ENCODE peak calls at places on chromosome 6, in seven cellular contexts. I, O, X, J, T, Z and Y are unnamed samples.

GRCh38 chr6:25576920-25577319 is 75.1 kb upstream of the SCGN start:
- DNase-seq in Z (no peak), O (no peak), T (no peak), J (no peak), X (no peak), I (no peak), Y (no peak)

GRCh38 chr6:27890351-27891299 is 21.6 kb downstream of the OR2B2 start:
- DNase-seq in O (no peak), J (peak), I (peak), Z (no peak), T (peak), X (no peak), Y (peak)

GRCh38 chr6:34237722-34238506 is 1.2 kb downstream of the HMGA1 start:
- DNase-seq in T (peak), Z (peak), X (peak), O (peak), I (no peak), J (no peak), Y (no peak)

GRCh38 chr6:33410711-33411631 is at the start of gene PHF1:
- DNase-seq in X (peak), O (peak), Z (no peak), J (peak), I (peak), T (peak), Y (peak)

GRCh38 chr6:121135425-121135824 is 198.9 kb downstream of the TBC1D32 start:
- DNase-seq in X (no peak), O (no peak), T (no peak), Z (no peak), J (no peak), I (no peak), Y (no peak)

GRCh38 chr6:11685411-11686093 is 93.1 kb downstream of the ADTRP start:
- DNase-seq in J (peak), O (no peak), T (no peak), I (peak), Z (no peak), X (no peak), Y (peak)

GRCh38 chr6:83708970-83709747 is at the start of gene SNAP91:
- DNase-seq in Z (peak), J (no peak), X (peak), O (peak), I (no peak), T (peak), Y (no peak)

GRCh38 chr6:75306074-75306473 is 21.5 kb upstream of the TMEM30A start:
- DNase-seq in T (no peak), J (no peak), X (no peak), I (no peak), Z (no peak), O (no peak), Y (no peak)

GRCh38 chr6:20227350-20227749 is 15.1 kb upstream of the MBOAT1 start:
- DNase-seq in J (no peak), O (no peak), I (no peak), Z (no peak), X (no peak), T (no peak), Y (no peak)

GRCh38 chr6:56699066-56699654 is 56.5 kb upstream of the DST start:
- DNase-seq in Z (peak), O (peak), X (no peak), I (no peak), J (peak), T (no peak), Y (peak)

GRCh38 chr6:11806561-11807317 is 28.1 kb upstream of the ADTRP start:
- DNase-seq in Z (no peak), I (no peak), X (no peak), J (no peak), O (no peak), T (no peak), Y (no peak)

GRCh38 chr6:35139924-35140524 is 1.1 kb downstream of the TCP11 start:
- DNase-seq in Z (peak), T (no peak), I (peak), O (peak), X (peak), J (peak), Y (peak)

GRCh38 chr6:5723905-5724691 is 282.6 kb downstream of the NRN1 start:
- DNase-seq in O (no peak), J (no peak), X (no peak), Z (no peak), I (no peak), T (no peak), Y (no peak)

GRCh38 chr6:106972500-106972899 is 2.0 kb downstream of the CD24 start:
- DNase-seq in I (no peak), O (peak), J (no peak), Z (peak), X (no peak), T (no peak), Y (no peak)

GRCh38 chr6:13604135-13604534 is 11.0 kb upstream of the NOL7 start:
- DNase-seq in O (no peak), J (no peak), X (no peak), I (no peak), T (no peak), Z (no peak), Y (no peak)

GRCh38 chr6:4362306-4362705 is 226.9 kb upstream of the ECI2 start:
- DNase-seq in T (no peak), O (no peak), Z (no peak), I (no peak), X (no peak), J (no peak), Y (no peak)

GRCh38 chr6:38110407-38111025 is 291.0 kb downstream of the ZFAND3 start:
- DNase-seq in T (no peak), I (no peak), O (peak), X (peak), Z (peak), J (no peak), Y (no peak)

GRCh38 chr6:80163754-80164187 is 57.3 kb downstream of the BCKDHB start:
- DNase-seq in Z (no peak), T (no peak), I (peak), O (no peak), J (peak), X (no peak), Y (peak)

GRCh38 chr6:36618366-36619355 is 24.5 kb downstream of the SRSF3 start:
- DNase-seq in O (no peak), T (no peak), I (no peak), X (no peak), Z (no peak), J (no peak), Y (no peak)

GRCh38 chr6:1770435-1770843 is 160.7 kb downstream of the FOXC1 start:
- DNase-seq in O (no peak), T (no peak), J (no peak), I (no peak), Z (no peak), X (no peak), Y (no peak)

GRCh38 chr6:692356-692851 is 535 bp downstream of the EXOC2 start:
- DNase-seq in X (peak), T (peak), J (peak), I (peak), O (peak), Z (peak), Y (peak)

GRCh38 chr6:25882066-25882496 is 8.0 kb upstream of the SLC17A3 start:
- DNase-seq in X (no peak), J (no peak), O (no peak), T (peak), I (no peak), Z (no peak), Y (no peak)

GRCh38 chr6:16064687-16065086 is 64.2 kb upstream of the MYLIP start:
- DNase-seq in O (peak), T (no peak), X (no peak), I (no peak), J (no peak), Z (peak), Y (no peak)

GRCh38 chr6:52074155-52074554 is 13.3 kb downstream of the PKHD1 start:
- DNase-seq in J (no peak), T (no peak), X (no peak), I (no peak), Z (no peak), O (no peak), Y (no peak)

GRCh38 chr6:35077006-35077712 is 64.0 kb downstream of the TCP11 start:
- DNase-seq in Z (peak), O (peak), T (no peak), J (peak), X (peak), I (no peak), Y (no peak)

GRCh38 chr6:100126682-100127484 is 132.9 kb upstream of the MCHR2 start:
- DNase-seq in X (no peak), O (no peak), Z (no peak), J (no peak), I (no peak), T (no peak), Y (no peak)

GRCh38 chr6:134342211-134342610 is 24.3 kb upstream of the SGK1 start:
- DNase-seq in O (no peak), I (no peak), X (no peak), Z (no peak), J (no peak), T (peak), Y (no peak)